ENCODE peak calls at places on chromosomes 5 and 9, in nine cellular contexts. J, Y, X, Z, M, I, K, O and Q are unnamed samples.

GRCh38 chr5:32850792-32851191 is 139.7 kb downstream of the NPR3 start:
- DNase-seq in I (no peak), X (no peak), Y (no peak), M (no peak), K (no peak), Z (no peak), J (no peak), O (no peak), Q (no peak)

GRCh38 chr9:109176386-109176785 is 9.3 kb upstream of the FRRS1L start:
- DNase-seq in K (no peak), X (no peak), Y (no peak), M (no peak), Z (no peak), O (no peak), J (no peak), I (no peak), Q (no peak)

GRCh38 chr9:4842734-4843133 is 50.0 kb downstream of the RCL1 start:
- DNase-seq in X (no peak), M (no peak), J (no peak), O (no peak), Z (no peak), Y (no peak), K (no peak), I (no peak), Q (no peak)

GRCh38 chr5:61805101-61805500 is 473.0 kb downstream of the ZSWIM6 start:
- DNase-seq in J (no peak), M (no peak), Y (peak; percentile 15), I (no peak), K (peak; percentile 33), O (no peak), Z (no peak), X (peak; percentile 10), Q (no peak)

GRCh38 chr9:76634356-76635054 is 129.7 kb upstream of the PCA3 start:
- DNase-seq in X (peak; percentile 71), K (no peak), Y (no peak), I (no peak), M (no peak), O (no peak), J (no peak), Z (no peak), Q (peak; percentile 50)

GRCh38 chr5:68279960-68280359 is 64.4 kb downstream of the PIK3R1 start:
- DNase-seq in I (no peak), O (peak; percentile 76), X (no peak), Y (no peak), K (no peak), M (no peak), Z (peak; percentile 8), J (no peak), Q (no peak)

GRCh38 chr5:103036601-103037000 is 83.3 kb downstream of the GIN1 start:
- DNase-seq in Y (no peak), Z (no peak), O (no peak), X (no peak), K (no peak), M (no peak), I (no peak), J (no peak), Q (peak; percentile 14)

GRCh38 chr9:33041459-33042188 is 16.6 kb downstream of the DNAJA1 start:
- DNase-seq in I (no peak), J (no peak), X (peak; percentile 47), M (no peak), O (no peak), Y (no peak), K (no peak), Z (no peak), Q (no peak)

GRCh38 chr5:174559141-174559540 is 165.2 kb upstream of the MSX2 start:
- DNase-seq in M (no peak), J (no peak), Z (no peak), Y (no peak), I (no peak), K (no peak), X (no peak), O (no peak), Q (peak; percentile 69)

GRCh38 chr5:180607861-180608571 is 16.7 kb upstream of the SCGB3A1 start:
- DNase-seq in Z (no peak), K (no peak), I (peak; percentile 80), O (no peak), J (no peak), Y (no peak), M (no peak), X (no peak), Q (no peak)

GRCh38 chr5:33738097-33738496 is 153.7 kb downstream of the ADAMTS12 start:
- DNase-seq in I (no peak), O (no peak), Z (no peak), X (no peak), J (no peak), Y (no peak), K (no peak), M (no peak), Q (no peak)

GRCh38 chr5:93883459-93883858 is 142.1 kb upstream of the POU5F2 start:
- DNase-seq in Y (no peak), Z (no peak), J (no peak), I (no peak), X (no peak), M (no peak), K (no peak), O (no peak), Q (no peak)

GRCh38 chr9:111037744-111038335 is 430 bp downstream of the LPAR1 start:
- DNase-seq in J (no peak), O (no peak), I (peak; percentile 76), M (no peak), Y (no peak), Z (no peak), X (peak; percentile 44), K (no peak), Q (no peak)

GRCh38 chr5:43432486-43433365 is 20.5 kb upstream of the CCL28 start:
- DNase-seq in I (peak; percentile 84), K (peak; percentile 73), J (no peak), O (no peak), Z (no peak), M (no peak), X (peak; percentile 93), Y (peak; percentile 49), Q (peak; percentile 76)

GRCh38 chr9:120965344-120966004 is 38.9 kb upstream of the TRAF1 start:
- DNase-seq in M (no peak), J (no peak), X (peak; percentile 67), Z (no peak), Y (no peak), K (no peak), O (no peak), I (no peak), Q (peak; percentile 43)

GRCh38 chr5:67149933-67150523 is 46.6 kb downstream of the CD180 start:
- DNase-seq in M (no peak), K (no peak), X (peak; percentile 62), Y (no peak), J (no peak), I (no peak), O (no peak), Z (no peak), Q (peak; percentile 22)

GRCh38 chr5:138276402-138277054 is 2.1 kb upstream of the GFRA3 start:
- DNase-seq in Z (no peak), K (no peak), O (no peak), X (no peak), Y (no peak), M (no peak), J (peak; percentile 90), I (no peak), Q (no peak)

GRCh38 chr5:173868096-173868879 is 19.9 kb upstream of the CPEB4 start:
- DNase-seq in M (no peak), K (no peak), Y (no peak), J (no peak), X (no peak), O (no peak), Z (no peak), I (no peak), Q (no peak)

GRCh38 chr9:29976981-29977380 is 2403.7 kb upstream of the C9orf72 start:
- DNase-seq in X (no peak), M (no peak), Y (no peak), K (no peak), J (no peak), Z (no peak), O (no peak), I (no peak), Q (no peak)

GRCh38 chr5:135571902-135572301 is 6.9 kb downstream of the CXCL14 start:
- DNase-seq in J (no peak), K (no peak), Y (no peak), Z (no peak), I (no peak), M (no peak), X (no peak), O (no peak), Q (no peak)

GRCh38 chr9:107935931-107936330 is 446.4 kb upstream of the KLF4 start:
- DNase-seq in Z (no peak), I (no peak), K (no peak), Y (no peak), M (no peak), J (peak; percentile 33), O (no peak), X (no peak), Q (no peak)

GRCh38 chr5:170791325-170791954 is 7.9 kb downstream of the GABRP start:
- DNase-seq in K (peak; percentile 41), M (no peak), X (peak; percentile 77), Y (peak; percentile 53), I (no peak), O (peak; percentile 22), J (peak; percentile 36), Z (no peak), Q (peak; percentile 31)

GRCh38 chr9:20319641-20320337 is 302.5 kb downstream of the MLLT3 start:
- DNase-seq in I (no peak), Z (no peak), M (no peak), O (no peak), Y (no peak), J (no peak), K (peak; percentile 49), X (peak; percentile 12), Q (peak; percentile 18)

GRCh38 chr5:164672931-164673694 is 1167.7 kb downstream of the MAT2B start:
- DNase-seq in Y (no peak), X (peak; percentile 3), K (no peak), M (no peak), J (no peak), O (no peak), I (no peak), Z (no peak), Q (no peak)

GRCh38 chr9:73548201-73548600 is 396.5 kb downstream of the ANXA1 start:
- DNase-seq in Z (no peak), I (no peak), Y (no peak), K (no peak), O (no peak), X (no peak), M (no peak), J (peak; percentile 0), Q (no peak)

GRCh38 chr9:122145462-122145861 is 14.1 kb downstream of the NDUFA8 start:
- DNase-seq in O (no peak), J (no peak), Z (no peak), K (no peak), M (no peak), I (no peak), Y (no peak), X (no peak), Q (no peak)

GRCh38 chr9:350354-350753 is 135.7 kb downstream of the DOCK8 start:
- DNase-seq in O (no peak), M (no peak), I (no peak), K (no peak), X (no peak), Z (no peak), J (no peak), Y (no peak), Q (no peak)

GRCh38 chr5:68652507-68652906 is 437.0 kb downstream of the PIK3R1 start:
- DNase-seq in O (no peak), X (peak; percentile 80), K (peak; percentile 83), Y (no peak), Z (no peak), I (no peak), J (no peak), M (no peak), Q (peak; percentile 74)

GRCh38 chr9:135251331-135251761 is 163.9 kb downstream of the OLFM1 start:
- DNase-seq in K (no peak), Z (no peak), J (no peak), X (no peak), I (peak; percentile 53), Y (no peak), M (no peak), O (no peak), Q (no peak)

GRCh38 chr5:77390795-77391194 is 101.3 kb downstream of the WDR41 start:
- DNase-seq in X (peak; percentile 53), M (no peak), I (no peak), K (peak; percentile 50), Z (no peak), J (no peak), O (no peak), Y (no peak), Q (peak; percentile 48)

GRCh38 chr5:34804913-34805312 is 34.1 kb upstream of the TTC23L start:
- DNase-seq in O (no peak), X (no peak), Z (no peak), M (no peak), I (no peak), K (no peak), J (no peak), Y (no peak), Q (peak; percentile 16)